ENCODE peak calls at places on chromosomes 7 and 10, in six cellular contexts. One of them, this sample, is unnamed.

GRCh38 chr7:13276977-13277376 is 589.5 kb downstream of the ARL4A start:
- DNase-seq in adrenal gland: no peak
- DNase-seq in H1: no peak
- DNase-seq in upper lobe of right lung: no peak
- DNase-seq in foreskin fibroblast: peak
- DNase-seq in cardiac muscle cell: no peak
- DNase-seq in this sample: no peak

GRCh38 chr10:33506838-33507661 is 172.6 kb upstream of the NRP1 start:
- DNase-seq in H1: no peak
- DNase-seq in upper lobe of right lung: no peak
- DNase-seq in foreskin fibroblast: peak
- DNase-seq in cardiac muscle cell: no peak
- DNase-seq in adrenal gland: no peak
- DNase-seq in this sample: no peak

GRCh38 chr7:117164578-117164977 is 158.3 kb downstream of the WNT2 start:
- DNase-seq in cardiac muscle cell: no peak
- DNase-seq in adrenal gland: no peak
- DNase-seq in upper lobe of right lung: no peak
- DNase-seq in H1: no peak
- DNase-seq in foreskin fibroblast: peak
- DNase-seq in this sample: no peak

GRCh38 chr10:18759575-18759974 is 100.3 kb downstream of the ARL5B start:
- DNase-seq in adrenal gland: no peak
- DNase-seq in H1: no peak
- DNase-seq in cardiac muscle cell: no peak
- DNase-seq in upper lobe of right lung: no peak
- DNase-seq in foreskin fibroblast: no peak
- DNase-seq in this sample: no peak

GRCh38 chr10:77926566-77927342 is at the start of gene DLG5:
- DNase-seq in adrenal gland: peak
- DNase-seq in H1: no peak
- DNase-seq in foreskin fibroblast: peak
- DNase-seq in cardiac muscle cell: peak
- DNase-seq in upper lobe of right lung: peak
- DNase-seq in this sample: peak

GRCh38 chr10:63700209-63700934 is 179.2 kb downstream of the REEP3 start:
- DNase-seq in cardiac muscle cell: no peak
- DNase-seq in adrenal gland: peak
- DNase-seq in upper lobe of right lung: no peak
- DNase-seq in foreskin fibroblast: peak
- DNase-seq in H1: no peak
- DNase-seq in this sample: no peak

GRCh38 chr10:683448-684071 is 5.9 kb downstream of the DIP2C start:
- DNase-seq in H1: no peak
- DNase-seq in cardiac muscle cell: no peak
- DNase-seq in adrenal gland: peak
- DNase-seq in foreskin fibroblast: peak
- DNase-seq in upper lobe of right lung: peak
- DNase-seq in this sample: no peak

GRCh38 chr7:46396501-46396900 is 475.4 kb upstream of the IGFBP3 start:
- DNase-seq in upper lobe of right lung: no peak
- DNase-seq in foreskin fibroblast: peak
- DNase-seq in adrenal gland: no peak
- DNase-seq in cardiac muscle cell: no peak
- DNase-seq in H1: no peak
- DNase-seq in this sample: no peak

GRCh38 chr10:29064665-29065064 is 224.2 kb upstream of the LYZL1 start:
- DNase-seq in H1: no peak
- DNase-seq in cardiac muscle cell: no peak
- DNase-seq in foreskin fibroblast: no peak
- DNase-seq in upper lobe of right lung: no peak
- DNase-seq in adrenal gland: no peak
- DNase-seq in this sample: no peak

GRCh38 chr7:47314728-47315601 is 266.9 kb downstream of the TNS3 start:
- DNase-seq in cardiac muscle cell: peak
- DNase-seq in foreskin fibroblast: peak
- DNase-seq in adrenal gland: peak
- DNase-seq in H1: no peak
- DNase-seq in upper lobe of right lung: no peak
- DNase-seq in this sample: peak

GRCh38 chr10:119346063-119346835 is 138.9 kb downstream of the GRK5 start:
- DNase-seq in adrenal gland: no peak
- DNase-seq in H1: no peak
- DNase-seq in foreskin fibroblast: peak
- DNase-seq in cardiac muscle cell: no peak
- DNase-seq in upper lobe of right lung: peak
- DNase-seq in this sample: no peak

GRCh38 chr7:123637203-123637602 is 18.5 kb upstream of the LMOD2 start:
- DNase-seq in cardiac muscle cell: peak
- DNase-seq in H1: no peak
- DNase-seq in adrenal gland: no peak
- DNase-seq in upper lobe of right lung: no peak
- DNase-seq in foreskin fibroblast: peak
- DNase-seq in this sample: no peak

GRCh38 chr7:98278408-98278807 is 3.1 kb upstream of the BRI3 start:
- DNase-seq in foreskin fibroblast: peak
- DNase-seq in upper lobe of right lung: no peak
- DNase-seq in adrenal gland: no peak
- DNase-seq in cardiac muscle cell: no peak
- DNase-seq in H1: no peak
- DNase-seq in this sample: peak

GRCh38 chr10:129951251-129951808 is 12.7 kb downstream of the EBF3 start:
- DNase-seq in foreskin fibroblast: no peak
- DNase-seq in cardiac muscle cell: no peak
- DNase-seq in adrenal gland: no peak
- DNase-seq in H1: no peak
- DNase-seq in upper lobe of right lung: no peak
- DNase-seq in this sample: no peak

GRCh38 chr10:110411047-110411410 is 86.7 kb upstream of the DUSP5 start:
- DNase-seq in upper lobe of right lung: no peak
- DNase-seq in foreskin fibroblast: peak
- DNase-seq in adrenal gland: no peak
- DNase-seq in H1: no peak
- DNase-seq in cardiac muscle cell: peak
- DNase-seq in this sample: no peak

GRCh38 chr7:19113001-19113349 is 4.5 kb downstream of the TWIST1 start:
- DNase-seq in foreskin fibroblast: no peak
- DNase-seq in adrenal gland: no peak
- DNase-seq in H1: no peak
- DNase-seq in cardiac muscle cell: no peak
- DNase-seq in upper lobe of right lung: no peak
- DNase-seq in this sample: no peak

GRCh38 chr7:19110778-19111175 is 6.7 kb downstream of the TWIST1 start:
- DNase-seq in cardiac muscle cell: no peak
- DNase-seq in upper lobe of right lung: no peak
- DNase-seq in foreskin fibroblast: peak
- DNase-seq in adrenal gland: no peak
- DNase-seq in H1: no peak
- DNase-seq in this sample: no peak

GRCh38 chr7:19112290-19113000 is 5.0 kb downstream of the TWIST1 start:
- DNase-seq in foreskin fibroblast: peak
- DNase-seq in upper lobe of right lung: no peak
- DNase-seq in cardiac muscle cell: peak
- DNase-seq in H1: no peak
- DNase-seq in adrenal gland: no peak
- DNase-seq in this sample: no peak

GRCh38 chr7:19110026-19110777 is 7.2 kb downstream of the TWIST1 start:
- DNase-seq in H1: no peak
- DNase-seq in adrenal gland: no peak
- DNase-seq in foreskin fibroblast: peak
- DNase-seq in cardiac muscle cell: no peak
- DNase-seq in upper lobe of right lung: no peak
- DNase-seq in this sample: no peak

GRCh38 chr7:19111474-19112143 is 5.8 kb downstream of the TWIST1 start:
- DNase-seq in cardiac muscle cell: peak
- DNase-seq in H1: no peak
- DNase-seq in foreskin fibroblast: peak
- DNase-seq in upper lobe of right lung: no peak
- DNase-seq in adrenal gland: no peak
- DNase-seq in this sample: no peak
- H3K4me3 ChIP-seq in cardiac muscle cell: peak
- H3K4me3 ChIP-seq in H1: no peak
- H3K4me3 ChIP-seq in foreskin fibroblast: peak
- H3K4me3 ChIP-seq in upper lobe of right lung: no peak
- H3K4me3 ChIP-seq in adrenal gland: no peak
- H3K4me3 ChIP-seq in this sample: no peak

GRCh38 chr10:86451604-86451960 is 70.0 kb downstream of the WAPL start:
- DNase-seq in cardiac muscle cell: no peak
- DNase-seq in H1: no peak
- DNase-seq in adrenal gland: no peak
- DNase-seq in upper lobe of right lung: no peak
- DNase-seq in foreskin fibroblast: no peak
- DNase-seq in this sample: no peak
- TF ChIP-seq CTCF in cardiac muscle cell: no peak
- TF ChIP-seq CTCF in H1: no peak
- TF ChIP-seq CTCF in adrenal gland: no peak
- TF ChIP-seq CTCF in upper lobe of right lung: no peak
- TF ChIP-seq CTCF in foreskin fibroblast: no peak
- TF ChIP-seq CTCF in this sample: no peak

GRCh38 chr7:44309271-44310091 is 15.9 kb downstream of the CAMK2B start:
- DNase-seq in upper lobe of right lung: peak
- DNase-seq in adrenal gland: peak
- DNase-seq in H1: no peak
- DNase-seq in cardiac muscle cell: peak
- DNase-seq in foreskin fibroblast: peak
- DNase-seq in this sample: peak
- H3K4me3 ChIP-seq in upper lobe of right lung: peak
- H3K4me3 ChIP-seq in adrenal gland: no peak
- H3K4me3 ChIP-seq in H1: peak
- H3K4me3 ChIP-seq in cardiac muscle cell: peak
- H3K4me3 ChIP-seq in foreskin fibroblast: peak
- H3K4me3 ChIP-seq in this sample: peak

DNA sequence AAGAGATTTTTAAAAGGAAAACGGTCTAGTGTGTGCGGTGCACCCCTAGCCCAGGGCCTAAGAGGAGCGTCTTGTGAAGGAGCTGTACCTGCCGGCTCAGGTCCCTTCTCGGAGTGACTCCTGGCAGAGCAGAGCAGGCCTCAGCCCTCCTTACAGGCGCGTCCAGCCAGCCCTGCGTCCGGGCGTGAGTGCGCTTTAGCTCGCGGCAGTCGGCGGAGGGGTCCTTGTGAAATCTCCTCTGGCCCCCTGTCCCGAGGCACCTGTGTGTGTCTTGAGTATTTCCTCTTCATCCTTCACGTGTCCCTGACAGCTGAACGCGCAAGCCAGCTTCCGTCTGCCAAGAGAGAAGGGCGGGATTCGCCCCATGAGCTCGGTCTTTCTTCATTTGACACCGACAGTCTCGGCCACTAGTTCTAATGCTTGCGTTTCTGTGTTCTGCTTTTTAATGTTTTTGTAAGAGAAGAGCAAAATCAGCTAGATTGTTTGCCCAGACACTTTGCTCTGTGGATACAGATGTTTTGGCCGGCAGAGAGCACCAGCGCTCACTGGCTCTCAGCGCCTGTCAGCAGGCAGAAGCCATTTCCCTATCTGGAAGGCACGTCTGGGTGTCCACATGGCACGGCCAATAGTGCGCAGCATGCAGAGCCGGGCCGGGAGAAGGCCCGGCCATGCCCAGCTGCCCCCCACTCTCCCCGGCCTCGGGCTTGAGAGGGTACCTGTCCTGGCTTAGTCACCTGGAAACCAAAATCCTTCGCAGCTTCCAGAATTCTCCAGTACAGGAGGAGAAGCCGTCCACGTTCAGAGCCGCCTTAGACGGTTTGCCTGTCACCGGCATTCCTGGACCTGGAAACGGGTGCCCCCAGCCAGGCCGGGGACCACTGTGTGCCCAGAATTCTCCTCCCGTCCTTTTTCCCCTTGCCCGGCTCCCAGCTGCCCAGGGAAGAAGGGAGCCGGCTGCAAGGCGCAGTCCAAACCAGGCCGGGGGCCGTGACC is 7.0 kb downstream of the GET4 start:
- DNase-seq in H1: no peak
- DNase-seq in foreskin fibroblast: peak
- DNase-seq in cardiac muscle cell: no peak
- DNase-seq in upper lobe of right lung: no peak
- DNase-seq in adrenal gland: peak
- DNase-seq in this sample: no peak
- TF ChIP-seq CTCF in H1: no peak
- TF ChIP-seq CTCF in foreskin fibroblast: no peak
- TF ChIP-seq CTCF in cardiac muscle cell: no peak
- TF ChIP-seq CTCF in upper lobe of right lung: no peak
- TF ChIP-seq CTCF in adrenal gland: no peak
- TF ChIP-seq CTCF in this sample: no peak

GRCh38 chr10:55629792-55630490 is 731.1 kb downstream of the ZWINT start:
- DNase-seq in H1: no peak
- DNase-seq in adrenal gland: peak
- DNase-seq in foreskin fibroblast: no peak
- DNase-seq in cardiac muscle cell: peak
- DNase-seq in upper lobe of right lung: peak
- DNase-seq in this sample: no peak
- H3K4me3 ChIP-seq in H1: peak
- H3K4me3 ChIP-seq in adrenal gland: peak
- H3K4me3 ChIP-seq in foreskin fibroblast: no peak
- H3K4me3 ChIP-seq in cardiac muscle cell: peak
- H3K4me3 ChIP-seq in upper lobe of right lung: peak
- H3K4me3 ChIP-seq in this sample: peak